ENCODE peak calls at places on chromosomes 11 and 22, in four cellular contexts. C, X, U and A are unnamed samples.

GRCh38 chr11:101407324-101407723 is 176.5 kb downstream of the TRPC6 start:
- DNase-seq in C (no peak), X (no peak), U (no peak), A (no peak)

GRCh38 chr11:69771466-69771865 is 3.7 kb downstream of the FGF4 start:
- DNase-seq in C (no peak), X (no peak), U (no peak), A (no peak)

GRCh38 chr11:2097356-2097997 is 41.7 kb downstream of the IGF2 start:
- DNase-seq in C (peak; percentile 37), X (peak; percentile 90), U (no peak), A (no peak)

GRCh38 chr11:78840190-78840589 is 265.5 kb upstream of the NARS2 start:
- DNase-seq in C (no peak), X (no peak), U (no peak), A (no peak)

GRCh38 chr11:132408877-132409276 is 1038.5 kb downstream of the NTM start:
- DNase-seq in C (no peak), X (no peak), U (peak; percentile 36), A (no peak)

GRCh38 chr11:8070417-8071101 is 10.5 kb upstream of the TUB start:
- DNase-seq in C (peak; percentile 43), X (peak; percentile 20), U (no peak), A (peak; percentile 21)

GRCh38 chr11:44673691-44674090 is 53.1 kb upstream of the TSPAN18 start:
- DNase-seq in C (no peak), X (no peak), U (no peak), A (no peak)

GRCh38 chr22:37784829-37785495 is 22.8 kb upstream of the GCAT start:
- DNase-seq in C (no peak), X (peak; percentile 46), U (no peak), A (peak; percentile 74)

GRCh38 chr11:119643212-119643877 is 85.7 kb downstream of the NECTIN1 start:
- DNase-seq in C (no peak), X (no peak), U (no peak), A (no peak)

GRCh38 chr11:35548925-35549561 is 23.6 kb upstream of the PAMR1 start:
- DNase-seq in C (no peak), X (no peak), U (no peak), A (no peak)

DNA sequence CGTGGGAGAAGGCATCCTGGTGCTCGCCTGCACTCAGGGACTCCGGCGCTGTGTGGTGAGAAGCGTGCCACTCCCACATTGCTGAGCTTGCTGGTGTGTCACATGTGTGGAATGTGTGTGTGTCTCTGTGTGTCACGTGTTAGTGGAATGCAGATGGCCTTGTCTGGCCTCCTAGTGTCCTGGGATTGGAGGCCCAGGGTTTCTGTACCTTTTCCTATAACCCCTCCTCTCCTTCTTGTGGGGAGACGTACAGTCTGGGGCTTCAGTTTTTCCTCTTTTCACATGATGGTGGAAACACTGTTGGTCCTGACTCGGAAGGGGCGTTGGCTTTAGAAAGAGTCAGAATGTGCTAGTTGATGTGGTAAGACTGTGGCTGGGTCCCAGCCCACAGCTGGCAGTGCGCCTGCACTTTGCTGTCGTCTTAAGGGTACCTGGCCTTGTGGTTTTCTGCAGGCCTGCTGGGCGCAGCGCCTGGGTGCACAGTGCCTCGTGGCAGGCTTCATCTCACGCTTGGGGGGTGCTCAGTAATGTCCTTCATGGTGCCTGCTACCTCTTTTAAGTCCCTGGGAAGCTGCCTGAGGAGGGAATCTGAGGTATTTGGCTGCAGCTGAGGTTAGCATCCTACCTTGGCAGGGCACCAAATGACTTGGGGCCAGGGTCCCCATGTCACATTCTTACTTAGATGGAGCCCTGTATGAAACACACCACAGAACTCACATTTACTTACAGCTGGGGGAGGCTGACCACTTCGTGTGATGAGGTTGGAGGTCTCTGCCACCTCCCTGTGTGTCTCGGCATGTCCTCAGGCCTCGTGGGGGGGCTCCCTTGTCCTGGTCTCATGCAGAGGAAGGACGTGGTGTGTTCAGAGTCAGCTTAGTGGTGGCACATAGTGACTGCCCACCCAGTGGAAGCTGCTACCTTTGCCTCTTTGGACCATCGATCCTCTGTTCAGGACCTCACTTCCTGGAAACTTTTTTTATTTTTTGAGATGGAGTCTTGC is 61.9 kb downstream of the MED15 start:
- DNase-seq in C (no peak), X (no peak), U (peak; percentile 33), A (peak; percentile 78)
- TF ChIP-seq ZBTB33 in C (no peak), X (no peak), U (no peak), A (no peak)

DNA sequence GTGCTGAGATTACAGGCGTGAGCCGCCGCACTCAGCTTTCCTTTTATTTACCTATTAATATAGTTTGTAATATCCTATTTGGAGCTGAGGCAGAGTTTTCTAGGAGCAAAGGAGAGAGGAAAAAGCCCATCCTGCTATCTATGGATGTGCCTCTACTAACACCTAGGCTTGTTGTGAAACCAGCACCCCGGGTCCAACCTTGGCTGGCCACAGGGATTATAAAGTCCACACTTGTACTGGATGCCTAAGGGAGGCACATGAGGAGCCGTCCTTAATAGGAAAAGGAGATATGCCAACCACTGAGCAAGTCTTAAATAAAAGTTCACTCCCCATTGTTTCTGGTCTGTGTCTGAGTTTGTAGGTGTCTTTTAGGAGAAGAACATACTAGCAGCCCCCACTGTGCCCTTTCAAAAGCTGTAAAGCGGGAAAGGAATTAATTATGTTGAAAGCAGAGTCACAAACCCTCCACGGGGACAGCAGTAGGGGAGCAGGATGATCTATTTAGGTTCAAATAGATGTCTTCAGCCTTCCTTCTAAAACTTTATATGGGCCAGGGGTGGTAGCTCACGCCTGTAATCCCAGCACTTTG is 29.3 kb downstream of the RRP7A start:
- DNase-seq in C (no peak), X (peak; percentile 23), U (no peak), A (no peak)
- TF ChIP-seq SIN3A in C (no peak), X (no peak), U (no peak), A (no peak)

GRCh38 chr11:117868815-117869642 is 7.4 kb downstream of the FXYD6 start:
- DNase-seq in C (no peak), X (no peak), U (no peak), A (no peak)

GRCh38 chr11:117872420-117872961 is 4.0 kb downstream of the FXYD6 start:
- DNase-seq in C (no peak), X (no peak), U (no peak), A (no peak)

GRCh38 chr11:117871784-117872183 is 4.7 kb downstream of the FXYD6 start:
- DNase-seq in C (no peak), X (no peak), U (no peak), A (no peak)

GRCh38 chr11:117871160-117871559 is 5.3 kb downstream of the FXYD6 start:
- DNase-seq in C (no peak), X (no peak), U (no peak), A (no peak)

DNA sequence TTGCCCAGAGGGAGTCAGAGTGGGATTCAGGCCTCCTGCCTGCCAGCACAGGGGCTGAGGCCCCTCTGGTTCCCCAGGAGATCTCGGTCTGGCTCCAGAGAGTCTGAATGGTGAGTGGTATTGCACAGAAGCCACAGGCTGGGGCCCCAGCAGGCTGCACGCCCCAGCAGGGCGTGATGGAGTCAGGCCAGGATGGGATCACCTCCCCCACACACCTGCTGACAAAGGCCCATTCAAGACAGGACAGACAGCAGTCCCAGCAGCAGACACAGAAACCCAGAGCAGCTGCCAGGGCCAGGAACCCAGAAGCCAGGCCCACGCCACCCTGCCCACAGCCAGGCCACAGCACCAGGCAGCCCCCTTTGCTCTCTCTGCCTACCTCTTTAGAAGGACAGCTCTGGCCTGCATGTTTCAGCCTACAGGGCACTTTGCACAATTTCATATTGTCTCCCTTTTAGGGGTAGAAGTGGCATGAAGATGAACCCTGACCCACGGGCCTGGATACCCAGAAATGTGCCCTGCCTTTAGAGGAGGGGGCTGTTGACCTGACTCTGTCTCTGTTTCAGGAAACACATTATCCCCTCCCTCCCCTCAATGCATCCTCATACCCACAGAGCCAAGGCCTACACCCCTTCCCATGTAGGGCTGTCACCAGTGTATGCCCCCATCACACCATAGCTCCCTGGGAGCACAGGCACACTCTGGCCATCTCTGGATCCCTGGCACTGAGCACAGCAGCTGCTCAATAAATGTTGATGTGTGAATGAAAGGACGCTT is 6.1 kb downstream of the FXYD6 start:
- DNase-seq in C (no peak), X (no peak), U (no peak), A (no peak)
- TF ChIP-seq CEBPB in C (no peak), X (no peak), U (no peak), A (no peak)

GRCh38 chr11:66284526-66285078 is 4.3 kb downstream of the YIF1A start:
- DNase-seq in C (no peak), X (no peak), U (no peak), A (no peak)

GRCh38 chr11:66285250-66285947 is 3.5 kb downstream of the YIF1A start:
- DNase-seq in C (no peak), X (no peak), U (no peak), A (no peak)

GRCh38 chr11:66281776-66282467 is 3.9 kb downstream of the CNIH2 start:
- DNase-seq in C (no peak), X (no peak), U (no peak), A (no peak)

GRCh38 chr11:66282468-66283455 is 4.8 kb downstream of the CNIH2 start:
- DNase-seq in C (peak; percentile 96), X (peak; percentile 93), U (peak; percentile 65), A (peak; percentile 91)

DNA sequence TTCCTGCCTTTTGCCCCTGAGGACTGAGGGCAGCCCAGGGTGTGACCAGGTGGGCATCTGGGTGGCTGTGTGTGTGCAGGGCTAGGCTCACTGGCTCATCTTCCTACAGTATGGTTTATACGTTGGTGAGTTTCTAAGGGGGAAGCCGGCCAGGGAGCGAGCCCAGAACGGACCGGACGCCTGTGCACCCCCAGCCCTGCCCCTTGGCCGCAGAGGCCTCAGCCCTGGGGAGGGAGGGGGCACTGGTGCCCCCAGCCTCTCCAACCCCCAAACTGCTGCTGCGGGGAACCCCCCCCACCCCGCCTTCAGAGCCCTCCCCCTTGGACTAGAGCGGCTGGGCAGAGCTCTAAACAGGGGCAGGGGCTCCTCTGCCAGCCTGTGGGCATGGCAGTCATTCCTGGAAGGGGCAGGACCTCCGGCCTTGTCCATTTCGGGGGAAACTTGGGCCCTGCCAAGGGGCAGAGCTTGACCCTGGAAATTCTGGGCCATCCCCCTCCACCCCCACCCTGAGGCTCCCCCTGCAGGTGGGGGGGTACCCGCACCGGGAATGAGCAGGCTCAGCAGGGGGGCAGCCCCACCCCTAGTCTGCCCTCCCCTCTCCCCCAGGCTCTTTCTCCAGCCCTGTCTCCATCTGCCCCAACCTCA is 5.4 kb downstream of the YIF1A start:
- DNase-seq in C (peak; percentile 67), X (no peak), U (no peak), A (no peak)
- TF ChIP-seq ZBTB33 in C (no peak), X (no peak), U (no peak), A (no peak)

GRCh38 chr11:61771995-61772455 is 19.6 kb downstream of the MYRF start:
- DNase-seq in C (no peak), X (no peak), U (no peak), A (no peak)

GRCh38 chr11:61775106-61775505 is 17.3 kb downstream of the TMEM258 start:
- DNase-seq in C (no peak), X (no peak), U (no peak), A (no peak)

GRCh38 chr11:61773356-61773755 is 19.0 kb downstream of the TMEM258 start:
- DNase-seq in C (no peak), X (no peak), U (no peak), A (no peak)

GRCh38 chr11:61774441-61774840 is 18.0 kb downstream of the TMEM258 start:
- DNase-seq in C (no peak), X (no peak), U (no peak), A (no peak)

GRCh38 chr11:61773826-61774225 is 18.6 kb downstream of the TMEM258 start:
- DNase-seq in C (no peak), X (no peak), U (no peak), A (no peak)
- TF ChIP-seq SIN3A in C (no peak), X (no peak), U (no peak), A (no peak)